ENCODE peak calls at places on chromosomes 2 and 18, in four cellular contexts. One of them, this sample, is unnamed.

GRCh38 chr2:105068875-105069274 is 31.0 kb downstream of the MRPS9 start:
- DNase-seq in K562: no peak
- DNase-seq in HepG2: no peak
- DNase-seq in A549: no peak
- DNase-seq in this sample: no peak

GRCh38 chr2:151771599-151772358 is 37.5 kb upstream of the NEB start:
- DNase-seq in HepG2: no peak
- DNase-seq in A549: no peak
- DNase-seq in K562: no peak
- DNase-seq in this sample: peak; percentile 94

GRCh38 chr2:20370191-20370590 is 19.5 kb upstream of the PUM2 start:
- DNase-seq in K562: no peak
- DNase-seq in HepG2: no peak
- DNase-seq in A549: no peak
- DNase-seq in this sample: peak; percentile 68

GRCh38 chr2:101362316-101362715 is 25.0 kb downstream of the CREG2 start:
- DNase-seq in K562: no peak
- DNase-seq in A549: no peak
- DNase-seq in HepG2: no peak
- DNase-seq in this sample: no peak

GRCh38 chr2:12428786-12429185 is 287.9 kb upstream of the TRIB2 start:
- DNase-seq in A549: no peak
- DNase-seq in HepG2: no peak
- DNase-seq in K562: no peak
- DNase-seq in this sample: peak; percentile 68

GRCh38 chr2:236971919-236972381 is 113.7 kb upstream of the COPS8 start:
- DNase-seq in K562: no peak
- DNase-seq in HepG2: no peak
- DNase-seq in A549: no peak
- DNase-seq in this sample: no peak

GRCh38 chr2:158191076-158191566 is 89.4 kb downstream of the UPP2 start:
- DNase-seq in HepG2: peak; percentile 95
- DNase-seq in A549: no peak
- DNase-seq in K562: no peak
- DNase-seq in this sample: no peak

GRCh38 chr2:140108706-140109472 is 1328.7 kb upstream of the NXPH2 start:
- DNase-seq in A549: no peak
- DNase-seq in HepG2: no peak
- DNase-seq in K562: no peak
- DNase-seq in this sample: no peak

GRCh38 chr2:44680424-44680971 is 261.0 kb upstream of the SIX3 start:
- DNase-seq in A549: no peak
- DNase-seq in K562: no peak
- DNase-seq in HepG2: no peak
- DNase-seq in this sample: no peak

GRCh38 chr2:236753611-236754010 is 184.0 kb downstream of the ACKR3 start:
- DNase-seq in HepG2: no peak
- DNase-seq in A549: no peak
- DNase-seq in K562: no peak
- DNase-seq in this sample: no peak

GRCh38 chr2:182594286-182594685 is 121.8 kb upstream of the DNAJC10 start:
- DNase-seq in K562: no peak
- DNase-seq in A549: no peak
- DNase-seq in HepG2: no peak
- DNase-seq in this sample: peak; percentile 58

GRCh38 chr2:213152065-213152794 is 818 bp upstream of the IKZF2 start:
- DNase-seq in K562: peak; percentile 36
- DNase-seq in A549: peak; percentile 51
- DNase-seq in HepG2: peak; percentile 27
- DNase-seq in this sample: peak; percentile 77

GRCh38 chr2:73114273-73114867 is 1.6 kb upstream of the RAB11FIP5 start:
- DNase-seq in K562: no peak
- DNase-seq in HepG2: no peak
- DNase-seq in A549: no peak
- DNase-seq in this sample: peak; percentile 70

GRCh38 chr2:10278763-10279471 is 23.8 kb upstream of the HPCAL1 start:
- DNase-seq in HepG2: no peak
- DNase-seq in K562: peak; percentile 71
- DNase-seq in A549: no peak
- DNase-seq in this sample: no peak

GRCh38 chr2:37111971-37112370 is 27.7 kb downstream of the GPATCH11 start:
- DNase-seq in K562: no peak
- DNase-seq in HepG2: no peak
- DNase-seq in A549: no peak
- DNase-seq in this sample: no peak

GRCh38 chr2:40957508-40957907 is 505.6 kb upstream of the SLC8A1 start:
- DNase-seq in HepG2: peak; percentile 9
- DNase-seq in K562: no peak
- DNase-seq in A549: no peak
- DNase-seq in this sample: peak; percentile 6

GRCh38 chr18:32167980-32168379 is 21.9 kb upstream of the MEP1B start:
- DNase-seq in A549: no peak
- DNase-seq in HepG2: no peak
- DNase-seq in K562: no peak
- DNase-seq in this sample: no peak
- TF ChIP-seq MAZ in A549: no peak
- TF ChIP-seq MAZ in HepG2: no peak
- TF ChIP-seq MAZ in K562: no peak
- TF ChIP-seq MAZ in this sample: no peak

DNA sequence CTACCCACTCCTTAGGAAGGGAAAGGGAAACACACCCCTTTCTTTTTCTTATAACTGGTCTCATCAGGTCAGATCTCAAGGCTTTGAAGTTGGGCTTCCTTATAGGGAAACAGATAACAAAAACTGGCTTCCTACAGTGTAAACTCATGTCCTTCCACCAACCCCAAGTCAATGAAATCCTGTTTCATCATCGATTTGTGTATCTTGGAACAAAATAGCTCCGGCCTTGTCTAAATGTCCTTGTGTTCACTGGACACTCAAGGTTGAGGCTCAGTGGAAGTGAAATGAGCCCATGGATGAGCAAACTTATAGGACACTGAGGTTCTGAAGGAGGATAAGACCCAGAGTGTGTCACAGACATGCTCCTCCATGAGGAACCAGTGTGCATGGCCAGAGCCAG is 156.1 kb upstream of the REV1 start:
- DNase-seq in A549: no peak
- DNase-seq in HepG2: no peak
- DNase-seq in K562: no peak
- DNase-seq in this sample: no peak
- H3K4me1 ChIP-seq in A549: no peaks in the 10 kb centered on the region
- H3K4me1 ChIP-seq in HepG2: no peaks in the 10 kb centered on the region
- H3K4me1 ChIP-seq in K562: no peaks in the 10 kb centered on the region
- H3K4me1 ChIP-seq in this sample: peaks cover 17% of the 10 kb centered on the region

DNA sequence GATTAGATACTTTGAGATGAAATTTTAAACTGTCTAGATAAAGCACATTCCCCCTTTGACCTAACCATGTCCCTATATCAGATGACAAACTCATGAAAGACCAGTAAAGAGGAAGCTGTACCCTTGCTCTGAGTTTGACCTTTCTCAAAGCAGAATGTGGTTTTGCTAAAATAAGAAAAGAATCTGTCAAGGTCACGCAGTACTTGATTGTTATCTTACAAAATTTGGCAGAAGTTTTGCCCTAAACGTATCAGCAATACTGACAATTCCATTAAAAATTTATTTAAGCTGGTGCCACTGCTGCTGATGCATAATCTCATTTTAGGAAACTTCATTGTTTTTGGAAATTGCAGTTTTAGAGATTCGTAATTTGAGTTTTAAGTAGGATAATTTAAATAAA is 31.2 kb upstream of the GALM start:
- DNase-seq in K562: no peak
- DNase-seq in A549: no peak
- DNase-seq in HepG2: no peak
- DNase-seq in this sample: no peak
- TF ChIP-seq MAZ in K562: no peak
- TF ChIP-seq MAZ in A549: no peak
- TF ChIP-seq MAZ in HepG2: no peak
- TF ChIP-seq MAZ in this sample: no peak

GRCh38 chr18:24831091-24831490 is 370.7 kb downstream of the HRH4 start:
- DNase-seq in HepG2: no peak
- DNase-seq in A549: no peak
- DNase-seq in K562: no peak
- DNase-seq in this sample: no peak
- H3K4me1 ChIP-seq in HepG2: no peaks in the 10 kb centered on the region
- H3K4me1 ChIP-seq in A549: no peaks in the 10 kb centered on the region
- H3K4me1 ChIP-seq in K562: no peaks in the 10 kb centered on the region
- H3K4me1 ChIP-seq in this sample: peaks cover 10% of the 10 kb centered on the region

GRCh38 chr2:16739778-16740581 is 74.3 kb upstream of the CYRIA start:
- DNase-seq in HepG2: no peak
- DNase-seq in K562: no peak
- DNase-seq in A549: no peak
- DNase-seq in this sample: no peak

GRCh38 chr2:16738361-16739225 is 73.0 kb upstream of the CYRIA start:
- DNase-seq in HepG2: no peak
- DNase-seq in A549: no peak
- DNase-seq in K562: no peak
- DNase-seq in this sample: no peak

GRCh38 chr2:16741508-16741907 is 75.9 kb upstream of the CYRIA start:
- DNase-seq in K562: no peak
- DNase-seq in HepG2: no peak
- DNase-seq in A549: no peak
- DNase-seq in this sample: no peak

GRCh38 chr2:16737812-16738211 is 72.2 kb upstream of the CYRIA start:
- DNase-seq in A549: no peak
- DNase-seq in K562: no peak
- DNase-seq in HepG2: no peak
- DNase-seq in this sample: no peak
- TF ChIP-seq MAZ in A549: no peak
- TF ChIP-seq MAZ in K562: no peak
- TF ChIP-seq MAZ in HepG2: no peak
- TF ChIP-seq MAZ in this sample: no peak

DNA sequence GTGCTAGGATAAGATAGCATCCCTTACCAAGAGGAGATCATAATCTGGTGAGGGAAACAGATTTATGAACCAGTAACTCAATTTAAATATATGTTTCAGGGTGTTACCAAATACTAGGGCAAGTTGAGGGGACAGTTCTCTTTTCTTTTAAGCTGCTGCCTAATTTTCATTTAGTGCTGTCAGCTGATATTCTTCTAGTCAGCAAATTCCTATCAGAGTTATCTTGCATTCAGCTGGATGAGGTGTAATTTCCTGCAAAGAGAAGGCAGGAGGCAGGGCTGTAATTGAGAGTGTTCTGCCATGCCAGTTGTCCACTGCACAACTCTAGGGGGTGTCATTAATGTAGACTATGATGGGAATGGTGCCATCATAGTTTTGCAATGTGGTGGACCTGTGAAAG is 141.3 kb upstream of the LHCGR start:
- DNase-seq in K562: no peak
- DNase-seq in HepG2: no peak
- DNase-seq in A549: no peak
- DNase-seq in this sample: no peak
- H3K4me1 ChIP-seq in K562: no peaks in the 10 kb centered on the region
- H3K4me1 ChIP-seq in HepG2: no peaks in the 10 kb centered on the region
- H3K4me1 ChIP-seq in A549: no peaks in the 10 kb centered on the region
- H3K4me1 ChIP-seq in this sample: peaks cover 2% of the 10 kb centered on the region

DNA sequence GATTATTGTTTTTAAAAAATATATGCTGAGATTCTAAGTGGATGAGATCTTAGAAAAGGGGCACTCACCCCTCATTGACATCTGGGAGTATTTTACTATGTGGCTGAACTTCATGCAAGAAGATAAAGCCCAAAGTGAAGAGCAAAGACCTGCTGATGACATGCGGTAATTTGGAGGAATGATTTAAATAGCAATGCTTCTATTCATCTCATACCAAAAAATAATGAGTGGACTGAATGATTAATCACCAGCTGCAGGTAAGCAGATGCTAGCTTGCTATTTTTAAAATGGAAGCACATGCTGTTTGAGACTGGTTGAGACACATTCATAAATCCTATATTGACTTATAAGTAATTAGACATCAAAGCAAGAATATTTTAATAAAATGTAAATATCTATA is 12.7 kb upstream of the CDK15 start:
- DNase-seq in A549: no peak
- DNase-seq in HepG2: no peak
- DNase-seq in K562: no peak
- DNase-seq in this sample: no peak
- TF ChIP-seq MAZ in A549: no peak
- TF ChIP-seq MAZ in HepG2: no peak
- TF ChIP-seq MAZ in K562: no peak
- TF ChIP-seq MAZ in this sample: no peak

GRCh38 chr2:112634874-112635157 is 10.9 kb upstream of the SLC20A1 start:
- DNase-seq in K562: no peak
- DNase-seq in A549: no peak
- DNase-seq in HepG2: no peak
- DNase-seq in this sample: no peak
- H3K4me1 ChIP-seq in K562: peaks cover 24% of the 10 kb centered on the region
- H3K4me1 ChIP-seq in A549: peaks cover 30% of the 10 kb centered on the region
- H3K4me1 ChIP-seq in HepG2: peaks cover 78% of the 10 kb centered on the region
- H3K4me1 ChIP-seq in this sample: peaks cover 12% of the 10 kb centered on the region

This sample was measured in IMR-90.